ENCODE peak calls at places on chromosome 7, in four cellular contexts. D is iris pigment epithelial cell; A is myocyte; W is activated naive CD8-positive, alpha-beta T cell treated with anti-CD3 and anti-CD28 coated beads, Interleukin-2, amount 50 U/mL, for 16 hours. V is an unnamed sample.
A peak's percentile ranks its signal among the peaks of the same experiment; 100 is the strongest.

GRCh38 chr7:123712619-123713018 is 36.2 kb downstream of the WASL start:
- DNase-seq in A (peak; percentile 33), W (no peak), D (peak; percentile 83), V (no peak)

GRCh38 chr7:108351715-108352114 is 104.5 kb downstream of the NRCAM start:
- DNase-seq in W (no peak), A (no peak), D (peak; percentile 6), V (no peak)

GRCh38 chr7:93120981-93121549 is 3.3 kb upstream of the SAMD9 start:
- DNase-seq in A (no peak), D (no peak), W (no peak), V (no peak)

GRCh38 chr7:128906766-128907559 is 3.5 kb downstream of the KCP start:
- DNase-seq in W (no peak), A (no peak), D (no peak), V (no peak)

GRCh38 chr7:31028417-31028988 is 23.6 kb upstream of the ADCYAP1R1 start:
- DNase-seq in A (no peak), D (no peak), W (no peak), V (no peak)

GRCh38 chr7:35035511-35035921 is 1.8 kb downstream of the DPY19L1 start:
- DNase-seq in D (peak; percentile 59), W (no peak), A (peak; percentile 19), V (no peak)

GRCh38 chr7:30561389-30561788 is 33.3 kb upstream of the GARS1 start:
- DNase-seq in A (no peak), W (no peak), D (no peak), V (no peak)

GRCh38 chr7:13037216-13037615 is 349.8 kb downstream of the ARL4A start:
- DNase-seq in A (no peak), W (no peak), D (no peak), V (no peak)

GRCh38 chr7:25856056-25856780 is 295.8 kb upstream of the NFE2L3 start:
- DNase-seq in W (no peak), A (no peak), D (no peak), V (no peak)

GRCh38 chr7:90262438-90262837 is 17.5 kb downstream of the CFAP69 start:
- DNase-seq in A (peak; percentile 55), D (peak; percentile 47), W (no peak), V (no peak)

GRCh38 chr7:130893441-130893894 is 159.5 kb upstream of the KLF14 start:
- DNase-seq in D (peak; percentile 68), A (peak; percentile 68), W (no peak), V (no peak)

GRCh38 chr7:128833148-128833938 is 3.1 kb downstream of the FLNC start:
- DNase-seq in A (peak; percentile 100), W (no peak), D (peak; percentile 90), V (no peak)

GRCh38 chr7:54969190-54969967 is 49.4 kb upstream of the EGFR start:
- DNase-seq in D (peak; percentile 23), W (no peak), A (no peak), V (no peak)

GRCh38 chr7:46282155-46282554 is 361.1 kb upstream of the IGFBP3 start:
- DNase-seq in W (no peak), D (no peak), A (no peak), V (no peak)

GRCh38 chr7:137760111-137760510 is 86.7 kb downstream of the DGKI start:
- DNase-seq in D (no peak), A (no peak), W (no peak), V (no peak)

GRCh38 chr7:131627589-131628212 is 71.3 kb upstream of the PODXL start:
- DNase-seq in A (peak; percentile 60), W (no peak), D (no peak), V (no peak)

GRCh38 chr7:30548762-30549344 is 44.2 kb upstream of the GGCT start:
- DNase-seq in W (no peak), A (peak; percentile 88), D (peak; percentile 67), V (peak; percentile 13)